ENCODE peak calls at places on chromosomes 2 and 18, in nine cellular contexts. One of them, this sample, is unnamed.

GRCh38 chr2:70425682-70426301 is 123.9 kb upstream of the FAM136A start:
- DNase-seq in HCT116: no peak
- DNase-seq in H1: no peak
- DNase-seq in SK-N-SH: no peak
- DNase-seq in WTC11: no peak
- DNase-seq in K562: no peak
- DNase-seq in GM12878: no peak
- DNase-seq in HepG2: no peak
- DNase-seq in A549: no peak
- DNase-seq in this sample: no peak

GRCh38 chr18:48771641-48772380 is 179.0 kb downstream of the SMAD7 start:
- DNase-seq in GM12878: no peak
- DNase-seq in WTC11: no peak
- DNase-seq in K562: no peak
- DNase-seq in HepG2: no peak
- DNase-seq in HCT116: no peak
- DNase-seq in A549: no peak
- DNase-seq in H1: no peak
- DNase-seq in SK-N-SH: no peak
- DNase-seq in this sample: peak; percentile 49

GRCh38 chr2:149431337-149431736 is 101.0 kb downstream of the LYPD6 start:
- DNase-seq in K562: no peak
- DNase-seq in WTC11: no peak
- DNase-seq in HCT116: no peak
- DNase-seq in GM12878: no peak
- DNase-seq in HepG2: no peak
- DNase-seq in H1: no peak
- DNase-seq in A549: no peak
- DNase-seq in SK-N-SH: no peak
- DNase-seq in this sample: no peak

GRCh38 chr2:102094917-102095316 is 47.6 kb upstream of the IL1R1 start:
- DNase-seq in HCT116: peak; percentile 41
- DNase-seq in SK-N-SH: no peak
- DNase-seq in H1: no peak
- DNase-seq in A549: peak; percentile 73
- DNase-seq in HepG2: peak; percentile 82
- DNase-seq in WTC11: no peak
- DNase-seq in GM12878: no peak
- DNase-seq in K562: no peak
- DNase-seq in this sample: peak; percentile 77

GRCh38 chr2:166494140-166494544 is at the start of gene SCN7A:
- DNase-seq in WTC11: peak; percentile 61
- DNase-seq in HepG2: no peak
- DNase-seq in GM12878: no peak
- DNase-seq in A549: no peak
- DNase-seq in K562: peak; percentile 18
- DNase-seq in HCT116: no peak
- DNase-seq in SK-N-SH: peak; percentile 63
- DNase-seq in H1: peak; percentile 13
- DNase-seq in this sample: no peak

GRCh38 chr2:120541553-120541932 is 194.1 kb upstream of the GLI2 start:
- DNase-seq in SK-N-SH: no peak
- DNase-seq in A549: no peak
- DNase-seq in GM12878: no peak
- DNase-seq in HCT116: no peak
- DNase-seq in WTC11: no peak
- DNase-seq in HepG2: no peak
- DNase-seq in H1: no peak
- DNase-seq in K562: no peak
- DNase-seq in this sample: no peak

GRCh38 chr2:38489846-38490245 is 112.8 kb upstream of the ATL2 start:
- DNase-seq in H1: no peak
- DNase-seq in K562: no peak
- DNase-seq in HCT116: no peak
- DNase-seq in SK-N-SH: no peak
- DNase-seq in HepG2: no peak
- DNase-seq in GM12878: no peak
- DNase-seq in WTC11: no peak
- DNase-seq in A549: no peak
- DNase-seq in this sample: no peak

GRCh38 chr2:190159453-190159852 is 96.9 kb upstream of the MSTN start:
- DNase-seq in K562: no peak
- DNase-seq in H1: no peak
- DNase-seq in GM12878: no peak
- DNase-seq in HepG2: no peak
- DNase-seq in A549: no peak
- DNase-seq in HCT116: no peak
- DNase-seq in SK-N-SH: no peak
- DNase-seq in WTC11: no peak
- DNase-seq in this sample: no peak

GRCh38 chr2:217249490-217250451 is 389.9 kb upstream of the TNP1 start:
- DNase-seq in H1: no peak
- DNase-seq in GM12878: no peak
- DNase-seq in WTC11: no peak
- DNase-seq in HepG2: no peak
- DNase-seq in A549: no peak
- DNase-seq in SK-N-SH: no peak
- DNase-seq in K562: no peak
- DNase-seq in HCT116: no peak
- DNase-seq in this sample: peak; percentile 56

GRCh38 chr18:40489301-40489700 is 1465.7 kb upstream of the PIK3C3 start:
- DNase-seq in HCT116: no peak
- DNase-seq in K562: no peak
- DNase-seq in WTC11: no peak
- DNase-seq in H1: no peak
- DNase-seq in SK-N-SH: no peak
- DNase-seq in HepG2: no peak
- DNase-seq in A549: no peak
- DNase-seq in GM12878: no peak
- DNase-seq in this sample: no peak

DNA sequence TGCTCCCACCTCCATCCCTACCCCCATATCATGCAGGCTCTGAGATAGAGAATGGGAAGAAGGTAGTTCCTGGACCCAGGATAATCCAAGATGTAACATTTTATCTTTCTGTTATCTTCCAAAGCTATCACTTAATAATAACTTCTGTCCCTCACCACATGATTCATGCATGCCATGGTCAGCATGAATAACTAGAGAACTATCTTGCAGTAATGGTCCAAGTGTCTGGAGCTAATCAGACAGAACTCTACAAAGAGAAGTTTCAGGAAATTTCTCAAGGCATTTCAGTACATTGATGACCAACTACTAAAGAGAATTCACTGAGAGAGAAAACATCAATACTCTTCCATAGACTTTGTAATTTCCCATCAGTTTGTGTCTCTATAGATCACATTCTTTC is 1469.7 kb upstream of the PIK3C3 start:
- DNase-seq in H1: no peak
- DNase-seq in GM12878: no peak
- DNase-seq in K562: no peak
- DNase-seq in WTC11: no peak
- DNase-seq in HCT116: no peak
- DNase-seq in HepG2: no peak
- DNase-seq in A549: no peak
- DNase-seq in SK-N-SH: no peak
- DNase-seq in this sample: no peak
- TF ChIP-seq MAX in H1: no peak
- TF ChIP-seq MAX in GM12878: no peak
- TF ChIP-seq MAX in K562: no peak
- TF ChIP-seq MAX in WTC11: no peak
- TF ChIP-seq MAX in HCT116: no peak
- TF ChIP-seq MAX in HepG2: no peak
- TF ChIP-seq MAX in A549: no peak
- TF ChIP-seq MAX in SK-N-SH: no peak
- TF ChIP-seq MAX in this sample: no peak

GRCh38 chr2:227415538-227416424 is 28.0 kb upstream of the SCYGR1 start:
- DNase-seq in WTC11: no peak
- DNase-seq in GM12878: no peak
- DNase-seq in H1: no peak
- DNase-seq in SK-N-SH: no peak
- DNase-seq in HepG2: no peak
- DNase-seq in A549: peak; percentile 78
- DNase-seq in K562: no peak
- DNase-seq in HCT116: no peak
- DNase-seq in this sample: peak; percentile 84
- TF ChIP-seq MAX in WTC11: no peak
- TF ChIP-seq MAX in GM12878: no peak
- TF ChIP-seq MAX in H1: no peak
- TF ChIP-seq MAX in SK-N-SH: peak; percentile 58
- TF ChIP-seq MAX in HepG2: no peak
- TF ChIP-seq MAX in A549: peak; percentile 47
- TF ChIP-seq MAX in K562: no peak
- TF ChIP-seq MAX in HCT116: no peak
- TF ChIP-seq MAX in this sample: no peak

DNA sequence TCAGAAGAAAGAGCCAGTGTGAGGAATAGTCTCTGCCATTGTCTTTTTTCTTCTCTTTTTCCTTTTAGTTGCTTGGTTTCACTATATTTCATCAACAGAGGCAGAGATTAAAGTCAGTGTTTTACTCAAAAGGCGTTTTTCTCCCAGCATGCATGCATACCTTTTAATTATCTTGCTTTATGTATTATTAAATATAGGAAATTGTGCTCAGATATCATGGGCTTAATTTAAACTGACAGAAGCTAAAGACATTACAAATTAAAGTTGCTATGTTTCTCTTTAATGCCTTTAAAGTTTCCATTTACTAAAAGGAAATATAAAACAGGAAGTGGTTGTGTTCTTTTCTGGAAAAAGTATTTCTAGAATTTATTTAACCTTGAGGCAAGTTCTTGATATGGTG is 223.3 kb upstream of the ATP5MC3 start:
- DNase-seq in WTC11: no peak
- DNase-seq in K562: no peak
- DNase-seq in H1: no peak
- DNase-seq in SK-N-SH: no peak
- DNase-seq in A549: no peak
- DNase-seq in HCT116: no peak
- DNase-seq in HepG2: no peak
- DNase-seq in GM12878: no peak
- DNase-seq in this sample: no peak
- TF ChIP-seq MAX in WTC11: no peak
- TF ChIP-seq MAX in K562: no peak
- TF ChIP-seq MAX in H1: no peak
- TF ChIP-seq MAX in SK-N-SH: no peak
- TF ChIP-seq MAX in A549: no peak
- TF ChIP-seq MAX in HCT116: no peak
- TF ChIP-seq MAX in HepG2: no peak
- TF ChIP-seq MAX in GM12878: no peak
- TF ChIP-seq MAX in this sample: no peak

DNA sequence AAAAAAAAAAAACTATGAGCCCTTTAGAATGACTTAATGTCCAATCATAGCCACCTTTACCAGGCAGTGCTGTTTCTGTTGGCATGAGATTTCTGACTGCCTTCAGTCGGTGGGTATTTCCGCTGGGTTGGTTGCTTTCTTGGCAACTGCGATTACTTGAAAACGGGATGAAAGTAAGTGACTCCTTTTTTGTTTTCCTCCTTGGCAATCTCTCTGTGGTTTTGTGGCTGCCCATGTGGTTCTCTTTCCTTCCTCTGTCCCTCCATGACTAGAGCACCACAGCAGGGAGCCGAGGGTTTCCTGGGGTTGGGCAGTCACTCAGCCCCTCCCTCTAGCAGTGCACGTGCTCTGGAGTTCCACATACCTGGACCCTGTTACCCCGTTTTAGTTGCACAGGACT is 112.1 kb downstream of the KLHL29 start:
- DNase-seq in HepG2: no peak
- DNase-seq in GM12878: no peak
- DNase-seq in HCT116: no peak
- DNase-seq in SK-N-SH: no peak
- DNase-seq in A549: no peak
- DNase-seq in WTC11: peak; percentile 47
- DNase-seq in K562: no peak
- DNase-seq in H1: no peak
- DNase-seq in this sample: peak; percentile 86
- TF ChIP-seq MAX in HepG2: no peak
- TF ChIP-seq MAX in GM12878: no peak
- TF ChIP-seq MAX in HCT116: no peak
- TF ChIP-seq MAX in SK-N-SH: no peak
- TF ChIP-seq MAX in A549: no peak
- TF ChIP-seq MAX in WTC11: no peak
- TF ChIP-seq MAX in K562: no peak
- TF ChIP-seq MAX in H1: peak; percentile 59
- TF ChIP-seq MAX in this sample: peak; percentile 87

DNA sequence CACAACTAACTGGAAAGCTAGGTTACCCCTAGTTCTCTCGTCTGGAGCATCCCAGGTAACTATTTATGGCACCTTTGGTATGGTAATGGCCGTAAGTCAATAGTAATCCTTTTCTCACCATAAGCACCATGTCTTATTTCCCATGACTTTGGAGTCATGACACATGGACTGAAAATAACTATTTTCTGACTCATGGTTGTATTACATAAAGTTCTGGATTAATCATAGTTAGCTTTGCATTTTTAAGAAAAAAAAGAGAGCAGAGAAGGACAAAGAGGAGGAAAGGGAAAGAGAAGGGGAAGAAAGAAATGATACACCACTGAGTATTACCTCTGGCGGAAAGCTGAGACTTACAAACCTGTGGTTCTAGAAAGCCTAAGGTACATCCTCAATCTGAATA is 99.3 kb downstream of the BIN1 start:
- DNase-seq in HepG2: no peak
- DNase-seq in K562: no peak
- DNase-seq in H1: no peak
- DNase-seq in WTC11: no peak
- DNase-seq in SK-N-SH: no peak
- DNase-seq in A549: peak; percentile 23
- DNase-seq in HCT116: no peak
- DNase-seq in GM12878: no peak
- DNase-seq in this sample: no peak
- TF ChIP-seq MAX in HepG2: no peak
- TF ChIP-seq MAX in K562: no peak
- TF ChIP-seq MAX in H1: no peak
- TF ChIP-seq MAX in WTC11: no peak
- TF ChIP-seq MAX in SK-N-SH: no peak
- TF ChIP-seq MAX in A549: no peak
- TF ChIP-seq MAX in HCT116: no peak
- TF ChIP-seq MAX in GM12878: no peak
- TF ChIP-seq MAX in this sample: no peak